ENCODE peak calls at places on chromosome 21, in five cellular contexts. One of them, this sample, is unnamed.
A peak's percentile ranks its signal among the peaks of the same experiment; 100 is the strongest.

GRCh38 chr21:29849735-29850176 is 90.0 kb downstream of the GRIK1 start:
- DNase-seq in endodermal cell: peak; percentile 85
- DNase-seq in IMR-90: peak; percentile 57
- DNase-seq in HepG2: peak; percentile 30
- DNase-seq in left ventricle myocardium inferior: peak; percentile 17
- DNase-seq in this sample: peak; percentile 41

GRCh38 chr21:25461730-25462129 is 145.6 kb downstream of the MRPL39 start:
- DNase-seq in endodermal cell: no peak
- DNase-seq in IMR-90: peak; percentile 12
- DNase-seq in HepG2: no peak
- DNase-seq in left ventricle myocardium inferior: no peak
- DNase-seq in this sample: no peak

GRCh38 chr21:20451051-20451450 is 547.2 kb upstream of the NCAM2 start:
- DNase-seq in endodermal cell: no peak
- DNase-seq in IMR-90: no peak
- DNase-seq in HepG2: no peak
- DNase-seq in left ventricle myocardium inferior: no peak
- DNase-seq in this sample: no peak

GRCh38 chr21:17451364-17451869 is 61.4 kb upstream of the CXADR start:
- DNase-seq in endodermal cell: no peak
- DNase-seq in IMR-90: peak; percentile 89
- DNase-seq in HepG2: peak; percentile 28
- DNase-seq in left ventricle myocardium inferior: no peak
- DNase-seq in this sample: no peak

GRCh38 chr21:36027352-36027751 is 33.0 kb downstream of the SETD4 start:
- DNase-seq in endodermal cell: no peak
- DNase-seq in IMR-90: peak; percentile 82
- DNase-seq in HepG2: no peak
- DNase-seq in left ventricle myocardium inferior: no peak
- DNase-seq in this sample: no peak

GRCh38 chr21:35226302-35226701 is 177.2 kb upstream of the RUNX1 start:
- DNase-seq in endodermal cell: peak; percentile 57
- DNase-seq in IMR-90: peak; percentile 75
- DNase-seq in HepG2: peak; percentile 24
- DNase-seq in left ventricle myocardium inferior: no peak
- DNase-seq in this sample: no peak

GRCh38 chr21:17370750-17371325 is 142.0 kb upstream of the CXADR start:
- DNase-seq in endodermal cell: peak; percentile 59
- DNase-seq in IMR-90: no peak
- DNase-seq in HepG2: no peak
- DNase-seq in left ventricle myocardium inferior: no peak
- DNase-seq in this sample: no peak

GRCh38 chr21:27953328-27954045 is 986.6 kb upstream of the ADAMTS5 start:
- DNase-seq in endodermal cell: no peak
- DNase-seq in IMR-90: no peak
- DNase-seq in HepG2: no peak
- DNase-seq in left ventricle myocardium inferior: no peak
- DNase-seq in this sample: no peak

GRCh38 chr21:29221259-29221744 is 77.4 kb upstream of the BACH1 start:
- DNase-seq in endodermal cell: no peak
- DNase-seq in IMR-90: peak; percentile 98
- DNase-seq in HepG2: no peak
- DNase-seq in left ventricle myocardium inferior: no peak
- DNase-seq in this sample: no peak

GRCh38 chr21:16046625-16047340 is 317.0 kb downstream of the USP25 start:
- DNase-seq in endodermal cell: no peak
- DNase-seq in IMR-90: peak; percentile 47
- DNase-seq in HepG2: no peak
- DNase-seq in left ventricle myocardium inferior: no peak
- DNase-seq in this sample: no peak

GRCh38 chr21:29033871-29034270 is 9.4 kb downstream of the USP16 start:
- DNase-seq in endodermal cell: no peak
- DNase-seq in IMR-90: peak; percentile 35
- DNase-seq in HepG2: no peak
- DNase-seq in left ventricle myocardium inferior: no peak
- DNase-seq in this sample: no peak

GRCh38 chr21:24110846-24111245 is 1496.4 kb downstream of the MRPL39 start:
- DNase-seq in endodermal cell: no peak
- DNase-seq in IMR-90: peak; percentile 77
- DNase-seq in HepG2: no peak
- DNase-seq in left ventricle myocardium inferior: no peak
- DNase-seq in this sample: no peak

GRCh38 chr21:46458315-46459023 is at the start of gene DIP2A:
- DNase-seq in endodermal cell: peak; percentile 98
- DNase-seq in IMR-90: peak; percentile 95
- DNase-seq in HepG2: peak; percentile 95
- DNase-seq in left ventricle myocardium inferior: peak; percentile 95
- DNase-seq in this sample: peak; percentile 94

GRCh38 chr21:28069446-28069845 is 923.2 kb downstream of the LTN1 start:
- DNase-seq in endodermal cell: no peak
- DNase-seq in IMR-90: peak; percentile 83
- DNase-seq in HepG2: no peak
- DNase-seq in left ventricle myocardium inferior: no peak
- DNase-seq in this sample: no peak

GRCh38 chr21:25682382-25682781 is 43.3 kb downstream of the JAM2 start:
- DNase-seq in endodermal cell: peak; percentile 55
- DNase-seq in IMR-90: no peak
- DNase-seq in HepG2: no peak
- DNase-seq in left ventricle myocardium inferior: no peak
- DNase-seq in this sample: no peak

GRCh38 chr21:35127851-35128250 is 78.7 kb upstream of the RUNX1 start:
- DNase-seq in endodermal cell: no peak
- DNase-seq in IMR-90: no peak
- DNase-seq in HepG2: no peak
- DNase-seq in left ventricle myocardium inferior: no peak
- DNase-seq in this sample: no peak

GRCh38 chr21:16418211-16418610 is 688.4 kb downstream of the USP25 start:
- DNase-seq in endodermal cell: no peak
- DNase-seq in IMR-90: no peak
- DNase-seq in HepG2: no peak
- DNase-seq in left ventricle myocardium inferior: no peak
- DNase-seq in this sample: no peak

GRCh38 chr21:22399717-22400520 is 1401.7 kb downstream of the NCAM2 start:
- DNase-seq in endodermal cell: no peak
- DNase-seq in IMR-90: no peak
- DNase-seq in HepG2: no peak
- DNase-seq in left ventricle myocardium inferior: no peak
- DNase-seq in this sample: no peak

GRCh38 chr21:17414766-17415165 is 98.1 kb upstream of the CXADR start:
- DNase-seq in endodermal cell: no peak
- DNase-seq in IMR-90: no peak
- DNase-seq in HepG2: no peak
- DNase-seq in left ventricle myocardium inferior: no peak
- DNase-seq in this sample: no peak

GRCh38 chr21:30831194-30831765 is 1.7 kb upstream of the KRTAP7-1 start:
- DNase-seq in endodermal cell: peak; percentile 83
- DNase-seq in IMR-90: no peak
- DNase-seq in HepG2: peak; percentile 2
- DNase-seq in left ventricle myocardium inferior: no peak
- DNase-seq in this sample: peak; percentile 28

GRCh38 chr21:46498335-46499050 is 39.8 kb downstream of the DIP2A start:
- DNase-seq in endodermal cell: no peak
- DNase-seq in IMR-90: peak; percentile 45
- DNase-seq in HepG2: no peak
- DNase-seq in left ventricle myocardium inferior: no peak
- DNase-seq in this sample: no peak

GRCh38 chr21:35204850-35205564 is 155.9 kb upstream of the RUNX1 start:
- DNase-seq in endodermal cell: peak; percentile 54
- DNase-seq in IMR-90: peak; percentile 98
- DNase-seq in HepG2: no peak
- DNase-seq in left ventricle myocardium inferior: peak; percentile 80
- DNase-seq in this sample: peak; percentile 7

GRCh38 chr21:28608646-28609045 is 384.0 kb downstream of the LTN1 start:
- DNase-seq in endodermal cell: no peak
- DNase-seq in IMR-90: no peak
- DNase-seq in HepG2: no peak
- DNase-seq in left ventricle myocardium inferior: no peak
- DNase-seq in this sample: no peak

GRCh38 chr21:31267644-31268043 is 76.4 kb downstream of the TIAM1 start:
- DNase-seq in endodermal cell: no peak
- DNase-seq in IMR-90: no peak
- DNase-seq in HepG2: no peak
- DNase-seq in left ventricle myocardium inferior: no peak
- DNase-seq in this sample: no peak

GRCh38 chr21:46503922-46504539 is 45.3 kb downstream of the DIP2A start:
- DNase-seq in endodermal cell: no peak
- DNase-seq in IMR-90: no peak
- DNase-seq in HepG2: no peak
- DNase-seq in left ventricle myocardium inferior: no peak
- DNase-seq in this sample: no peak

GRCh38 chr21:30206551-30207251 is 9.2 kb downstream of the CLDN8 start:
- DNase-seq in endodermal cell: no peak
- DNase-seq in IMR-90: no peak
- DNase-seq in HepG2: no peak
- DNase-seq in left ventricle myocardium inferior: no peak
- DNase-seq in this sample: no peak

GRCh38 chr21:29002442-29003144 is 9.9 kb upstream of the LTN1 start:
- DNase-seq in endodermal cell: peak; percentile 96
- DNase-seq in IMR-90: peak; percentile 97
- DNase-seq in HepG2: peak; percentile 92
- DNase-seq in left ventricle myocardium inferior: peak; percentile 95
- DNase-seq in this sample: peak; percentile 90

GRCh38 chr21:37463083-37463780 is 96.7 kb downstream of the DYRK1A start:
- DNase-seq in endodermal cell: peak; percentile 62
- DNase-seq in IMR-90: peak; percentile 80
- DNase-seq in HepG2: peak; percentile 32
- DNase-seq in left ventricle myocardium inferior: no peak
- DNase-seq in this sample: no peak
- TF ChIP-seq CTCF in endodermal cell: peak; percentile 74
- TF ChIP-seq CTCF in IMR-90: peak; percentile 75
- TF ChIP-seq CTCF in HepG2: peak; percentile 60
- TF ChIP-seq CTCF in left ventricle myocardium inferior: peak; percentile 44
- TF ChIP-seq CTCF in this sample: peak; percentile 84

DNA sequence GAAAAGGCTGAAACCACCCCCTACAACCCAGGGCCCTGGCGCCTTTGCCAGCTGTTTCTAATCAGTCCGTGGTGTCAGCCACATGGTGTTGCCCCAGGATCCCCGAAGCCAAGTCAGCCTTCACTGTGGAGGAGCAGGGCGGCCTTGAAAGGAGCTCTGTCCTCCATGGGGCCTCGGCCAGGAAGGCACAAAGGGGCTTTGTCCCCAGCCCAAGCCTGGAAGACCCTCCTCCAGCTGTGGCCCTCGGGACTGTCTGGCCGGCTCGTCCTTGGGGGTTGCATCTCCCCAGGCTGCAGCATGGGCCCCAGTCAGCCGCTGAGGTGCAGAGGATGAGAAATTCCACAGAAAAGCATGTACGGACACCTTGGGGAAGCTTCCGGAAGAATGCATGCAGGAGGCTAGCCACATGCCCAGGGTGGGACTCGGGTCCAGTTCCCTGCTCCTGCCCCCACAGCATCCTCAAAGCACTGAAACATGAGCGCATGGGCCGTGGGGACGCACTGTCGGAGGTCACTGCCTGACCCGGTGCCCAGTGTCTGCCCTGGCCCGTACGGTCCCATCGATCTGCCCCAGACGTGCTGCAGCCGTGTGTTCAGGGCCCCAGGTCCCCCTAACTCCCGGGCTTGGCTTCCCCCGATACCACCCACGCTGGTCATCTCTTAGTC is 38.6 kb upstream of the POFUT2 start:
- DNase-seq in endodermal cell: peak; percentile 51
- DNase-seq in IMR-90: peak; percentile 42
- DNase-seq in HepG2: no peak
- DNase-seq in left ventricle myocardium inferior: peak; percentile 16
- DNase-seq in this sample: no peak
- TF ChIP-seq CTCF in endodermal cell: no peak
- TF ChIP-seq CTCF in IMR-90: no peak
- TF ChIP-seq CTCF in HepG2: no peak
- TF ChIP-seq CTCF in left ventricle myocardium inferior: no peak
- TF ChIP-seq CTCF in this sample: no peak

GRCh38 chr21:43717967-43718871 is 710 bp upstream of the PDXK start:
- DNase-seq in endodermal cell: no peak
- DNase-seq in IMR-90: no peak
- DNase-seq in HepG2: no peak
- DNase-seq in left ventricle myocardium inferior: no peak
- DNase-seq in this sample: no peak
- TF ChIP-seq CTCF in endodermal cell: no peak
- TF ChIP-seq CTCF in IMR-90: no peak
- TF ChIP-seq CTCF in HepG2: no peak
- TF ChIP-seq CTCF in left ventricle myocardium inferior: no peak
- TF ChIP-seq CTCF in this sample: no peak

DNA sequence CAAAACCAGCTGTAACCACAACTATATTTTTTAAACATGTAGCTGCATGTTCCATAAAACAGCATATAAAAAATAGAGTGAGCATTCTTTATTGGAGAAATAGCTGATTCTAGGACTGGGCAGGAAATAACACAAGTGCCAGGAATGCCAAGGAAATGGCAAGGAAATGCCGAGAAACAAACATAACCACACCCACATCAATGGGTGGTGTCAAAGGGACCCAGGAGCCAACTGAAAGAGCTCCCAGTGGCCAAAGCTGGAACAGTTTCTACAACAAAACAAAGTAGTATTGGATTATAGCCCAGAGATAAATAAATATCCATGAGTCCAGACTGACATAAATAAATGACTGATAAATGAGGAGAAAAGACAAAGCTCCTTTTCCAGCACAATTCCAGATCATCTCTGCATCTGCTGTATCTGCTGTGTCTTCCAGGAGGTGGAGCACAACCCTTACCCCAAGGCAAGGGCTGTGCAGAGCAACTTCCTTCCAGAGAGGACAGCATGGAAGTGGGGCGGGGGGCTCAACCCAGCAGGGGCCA is 28.1 kb downstream of the ADARB1 start:
- DNase-seq in endodermal cell: no peak
- DNase-seq in IMR-90: no peak
- DNase-seq in HepG2: no peak
- DNase-seq in left ventricle myocardium inferior: no peak
- DNase-seq in this sample: no peak
- TF ChIP-seq CTCF in endodermal cell: peak; percentile 60
- TF ChIP-seq CTCF in IMR-90: peak; percentile 29
- TF ChIP-seq CTCF in HepG2: no peak
- TF ChIP-seq CTCF in left ventricle myocardium inferior: peak; percentile 61
- TF ChIP-seq CTCF in this sample: peak; percentile 35

GRCh38 chr21:39153373-39153772 is 29.9 kb downstream of the PSMG1 start:
- DNase-seq in endodermal cell: peak; percentile 62
- DNase-seq in IMR-90: no peak
- DNase-seq in HepG2: no peak
- DNase-seq in left ventricle myocardium inferior: no peak
- DNase-seq in this sample: no peak
- TF ChIP-seq CTCF in endodermal cell: peak; percentile 83
- TF ChIP-seq CTCF in IMR-90: peak; percentile 30
- TF ChIP-seq CTCF in HepG2: peak; percentile 44
- TF ChIP-seq CTCF in left ventricle myocardium inferior: peak; percentile 52
- TF ChIP-seq CTCF in this sample: peak; percentile 51

GRCh38 chr21:39924577-39925308 is 57.5 kb downstream of the PCP4 start:
- DNase-seq in endodermal cell: peak; percentile 74
- DNase-seq in IMR-90: no peak
- DNase-seq in HepG2: no peak
- DNase-seq in left ventricle myocardium inferior: no peak
- DNase-seq in this sample: no peak
- TF ChIP-seq CTCF in endodermal cell: peak; percentile 67
- TF ChIP-seq CTCF in IMR-90: no peak
- TF ChIP-seq CTCF in HepG2: no peak
- TF ChIP-seq CTCF in left ventricle myocardium inferior: no peak
- TF ChIP-seq CTCF in this sample: no peak